ENCODE peak calls at places on chromosomes 13 and 19, in nine cellular contexts. Z is uterus; B is activated CD4-positive, alpha-beta T cell treated with anti-CD3 and anti-CD28 coated beads for 24 hours; T is hepatocyte; R is stimulated activated CD8-positive, alpha-beta memory T cell treated with anti-CD3 and anti-CD28 coated beads, Interleukin-15, amount 100 ng/mL, for 1 hour; O is PC-9; A is germinal center; C is cardiac fibroblast; X is colonic mucosa. F is an unnamed sample.

GRCh38 chr13:110254751-110255553 is 52.0 kb downstream of the COL4A1 start:
- DNase-seq in X (peak), B (no peak), C (no peak), O (no peak), T (no peak), Z (no peak), R (no peak), A (no peak), F (no peak)

GRCh38 chr19:2046046-2046907 is 4.8 kb downstream of the MKNK2 start:
- DNase-seq in R (no peak), X (no peak), T (peak), C (no peak), O (no peak), B (no peak), A (no peak), Z (no peak), F (no peak)

GRCh38 chr13:76879876-76880270 is 6.3 kb downstream of the KCTD12 start:
- DNase-seq in R (no peak), T (no peak), Z (no peak), O (no peak), X (no peak), A (no peak), C (no peak), B (no peak), F (no peak)

GRCh38 chr19:1811942-1812425 is at the start of gene ATP8B3:
- DNase-seq in T (no peak), A (peak), X (no peak), C (no peak), R (peak), O (no peak), B (peak), Z (no peak), F (no peak)

GRCh38 chr19:55305491-55305890 is 19.6 kb downstream of the TMEM150B start:
- DNase-seq in O (no peak), R (no peak), A (peak), C (peak), T (no peak), B (peak), X (peak), Z (peak), F (peak)

GRCh38 chr13:99996177-99996705 is 14.7 kb downstream of the ZIC2 start:
- DNase-seq in C (no peak), A (no peak), B (no peak), Z (no peak), R (no peak), O (no peak), T (no peak), X (no peak), F (no peak)

GRCh38 chr19:2983351-2984195 is 6.2 kb downstream of the TLE6 start:
- DNase-seq in R (no peak), C (peak), X (peak), Z (peak), O (peak), T (peak), B (no peak), A (peak), F (peak)

GRCh38 chr19:17302391-17303166 is 646 bp downstream of the ABHD8 start:
- DNase-seq in O (peak), C (no peak), R (no peak), B (no peak), A (no peak), Z (peak), X (no peak), T (no peak), F (no peak)

GRCh38 chr19:55602104-55603001 is 2.3 kb downstream of the ZNF524 start:
- DNase-seq in R (no peak), A (no peak), C (no peak), B (no peak), T (no peak), O (peak), Z (peak), X (no peak), F (no peak)

GRCh38 chr19:17069249-17069648 is 6.0 kb downstream of the HAUS8 start:
- DNase-seq in T (no peak), Z (no peak), R (no peak), O (no peak), C (no peak), A (no peak), B (no peak), X (no peak), F (no peak)

GRCh38 chr13:61706899-61707298 is 291.2 kb upstream of the PCDH20 start:
- DNase-seq in C (no peak), T (no peak), X (no peak), O (no peak), R (no peak), B (no peak), A (no peak), Z (no peak), F (no peak)

GRCh38 chr13:57030671-57031070 is 110.0 kb upstream of the PRR20A start:
- DNase-seq in A (no peak), X (no peak), R (no peak), C (no peak), B (no peak), Z (no peak), T (no peak), O (no peak), F (no peak)